ENCODE peak calls at places on chromosome 21, in ten cellular contexts. P is GM10248; R is HS-27A; W is stimulated activated CD8-positive, alpha-beta memory T cell treated with anti-CD3 and anti-CD28 coated beads, Interleukin-2, amount 100 ng/mL, for 1 hour; C is fibroblast of lung; X is brain microvascular endothelial cell; T is type B pancreatic cell; V is ACHN; E is activated T-helper 1 cell treated with Interleukin-2 at 50 U/mL for 16 hours; S is B cell. U is an unnamed sample.

GRCh38 chr21:33401617-33401967 is 1.6 kb upstream of the IFNGR2 start:
- DNase-seq in E (no peak), C (no peak), W (no peak), V (no peak), T (no peak), S (no peak), R (no peak), P (no peak), X (no peak), U (no peak)

GRCh38 chr21:46080171-46081021 is 17.5 kb upstream of the COL6A2 start:
- DNase-seq in W (no peak), T (peak; percentile 70), S (no peak), X (no peak), V (no peak), E (no peak), C (no peak), R (no peak), P (no peak), U (no peak)

GRCh38 chr21:15159382-15160020 is 94.7 kb upstream of the NRIP1 start:
- DNase-seq in P (no peak), X (no peak), V (no peak), C (no peak), E (no peak), T (no peak), R (no peak), S (no peak), W (no peak), U (no peak)

GRCh38 chr21:21397464-21397863 is 399.3 kb downstream of the NCAM2 start:
- DNase-seq in V (no peak), R (no peak), S (no peak), W (no peak), T (no peak), E (no peak), X (no peak), C (no peak), P (no peak), U (no peak)

GRCh38 chr21:45365608-45366241 is 39.2 kb upstream of the COL18A1 start:
- DNase-seq in C (peak; percentile 54), W (no peak), P (no peak), X (peak; percentile 64), R (peak; percentile 85), E (no peak), S (no peak), V (peak; percentile 91), T (no peak), U (no peak)

GRCh38 chr21:16195476-16195875 is 465.7 kb downstream of the USP25 start:
- DNase-seq in W (no peak), V (no peak), E (no peak), T (no peak), S (no peak), C (peak; percentile 86), P (no peak), R (peak; percentile 34), X (peak; percentile 48), U (no peak)

GRCh38 chr21:45041351-45041805 is 33.0 kb upstream of the ADARB1 start:
- DNase-seq in C (peak; percentile 88), P (no peak), E (no peak), W (no peak), T (no peak), S (no peak), R (no peak), X (peak; percentile 24), V (no peak), U (no peak)

GRCh38 chr21:39381009-39381408 is 32.1 kb upstream of the HMGN1 start:
- DNase-seq in C (no peak), V (no peak), R (no peak), P (no peak), X (no peak), S (no peak), T (no peak), E (no peak), W (no peak), U (no peak)

GRCh38 chr21:39014751-39015150 is 168.5 kb downstream of the PSMG1 start:
- DNase-seq in C (peak; percentile 99), P (no peak), X (peak; percentile 85), R (peak; percentile 92), E (no peak), S (no peak), W (no peak), V (peak; percentile 20), T (no peak), U (no peak)

GRCh38 chr21:31334648-31335121 is 9.4 kb downstream of the TIAM1 start:
- DNase-seq in R (no peak), W (no peak), V (no peak), T (no peak), C (no peak), S (no peak), X (no peak), P (no peak), E (no peak), U (no peak)

GRCh38 chr21:45004059-45004422 is 64.2 kb downstream of the SLX9 start:
- DNase-seq in X (no peak), T (no peak), S (no peak), V (no peak), W (no peak), E (no peak), P (no peak), C (no peak), R (no peak), U (no peak)

GRCh38 chr21:34544032-34544496 is 32.1 kb upstream of the KCNE1 start:
- DNase-seq in S (no peak), E (no peak), R (no peak), V (peak; percentile 64), W (no peak), C (peak; percentile 69), P (no peak), X (peak; percentile 82), T (no peak), U (peak; percentile 2)

GRCh38 chr21:14070049-14070893 is 140.5 kb downstream of the LIPI start:
- DNase-seq in X (no peak), C (no peak), T (no peak), R (no peak), S (no peak), E (no peak), W (no peak), P (no peak), V (no peak), U (no peak)

GRCh38 chr21:33931799-33932390 is 16.3 kb upstream of the ATP5PO start:
- DNase-seq in V (no peak), T (no peak), W (no peak), S (no peak), E (no peak), C (peak; percentile 58), X (no peak), P (no peak), R (no peak), U (no peak)

GRCh38 chr21:42607525-42608102 is 45.8 kb upstream of the PDE9A start:
- DNase-seq in W (no peak), V (peak; percentile 43), C (no peak), T (no peak), S (no peak), P (no peak), E (no peak), R (no peak), X (no peak), U (no peak)

GRCh38 chr21:43305336-43305665 is 121.6 kb downstream of the SIK1 start:
- DNase-seq in S (no peak), C (no peak), X (no peak), V (no peak), E (no peak), W (no peak), P (no peak), R (no peak), T (no peak), U (no peak)

GRCh38 chr21:35732788-35733187 is 327.5 kb downstream of the SETD4 start:
- DNase-seq in S (no peak), X (no peak), E (no peak), C (no peak), P (no peak), V (no peak), T (no peak), W (no peak), R (no peak), U (no peak)

GRCh38 chr21:45818904-45819285 is 162.7 kb upstream of the COL6A1 start:
- DNase-seq in X (peak; percentile 89), V (peak; percentile 71), R (peak; percentile 19), W (no peak), C (peak; percentile 91), T (no peak), E (peak; percentile 25), S (no peak), P (no peak), U (peak; percentile 54)

GRCh38 chr21:27079807-27080206 is 112.9 kb upstream of the ADAMTS5 start:
- DNase-seq in E (no peak), X (no peak), V (no peak), W (no peak), R (no peak), T (no peak), S (no peak), C (no peak), P (no peak), U (no peak)

GRCh38 chr21:27425574-27425973 is 458.7 kb upstream of the ADAMTS5 start:
- DNase-seq in X (no peak), S (no peak), E (no peak), W (no peak), V (no peak), C (peak; percentile 68), R (peak; percentile 94), P (no peak), T (no peak), U (no peak)

GRCh38 chr21:44850905-44851657 is 22.4 kb downstream of the PTTG1IP start:
- DNase-seq in P (no peak), R (no peak), W (no peak), T (no peak), C (no peak), E (no peak), V (no peak), X (no peak), S (no peak), U (no peak)

GRCh38 chr21:46423546-46424061 is 35.1 kb upstream of the DIP2A start:
- DNase-seq in W (no peak), C (no peak), V (no peak), E (no peak), S (no peak), X (no peak), R (no peak), P (no peak), T (no peak), U (no peak)

GRCh38 chr21:46096596-46096981 is 1.3 kb upstream of the COL6A2 start:
- DNase-seq in C (no peak), T (no peak), V (no peak), W (no peak), P (peak; percentile 9), R (no peak), S (no peak), E (no peak), X (no peak), U (no peak)

GRCh38 chr21:44947930-44948331 is 8.1 kb downstream of the SLX9 start:
- DNase-seq in R (no peak), E (no peak), W (no peak), C (no peak), T (no peak), S (no peak), P (no peak), X (no peak), V (no peak), U (no peak)

GRCh38 chr21:20254964-20255363 is 743.2 kb upstream of the NCAM2 start:
- DNase-seq in X (no peak), V (no peak), E (no peak), C (no peak), S (no peak), T (no peak), W (no peak), R (no peak), P (no peak), U (no peak)

GRCh38 chr21:28237661-28238060 is 755.0 kb downstream of the LTN1 start:
- DNase-seq in T (no peak), C (no peak), V (no peak), R (no peak), W (no peak), P (no peak), S (no peak), X (no peak), E (no peak), U (no peak)

GRCh38 chr21:31526040-31526439 is 133.5 kb upstream of the SOD1 start:
- DNase-seq in S (no peak), E (no peak), R (no peak), C (no peak), P (no peak), V (no peak), T (no peak), W (no peak), X (peak; percentile 44), U (no peak)

GRCh38 chr21:42580076-42580792 is 66.6 kb downstream of the SLC37A1 start:
- DNase-seq in X (no peak), R (no peak), S (no peak), V (no peak), E (no peak), C (no peak), T (no peak), W (no peak), P (no peak), U (no peak)

U was measured in CD4-positive, alpha-beta T cell.